ENCODE peak calls at places on chromosomes 6 and 20, in five cellular contexts. P is foreskin fibroblast, O is upper lobe of left lung, C is fibroblast of lung, H is right lobe of liver. U is an unnamed sample.

GRCh38 chr6:21538186-21538798 is 55.3 kb upstream of the SOX4 start:
- DNase-seq in P (peak), O (no peak), C (peak), H (no peak), U (no peak)

GRCh38 chr20:46688151-46689081 is 828 bp downstream of the TP53RK start:
- DNase-seq in P (no peak), O (peak), C (peak), H (no peak), U (no peak)

GRCh38 chr6:125747589-125748533 is 1.6 kb upstream of the HEY2 start:
- DNase-seq in P (no peak), O (peak), C (no peak), H (peak), U (no peak)

GRCh38 chr6:12939314-12939713 is 222.7 kb downstream of the PHACTR1 start:
- DNase-seq in P (no peak), O (no peak), C (no peak), H (no peak), U (no peak)

GRCh38 chr6:143333749-143334520 is 116.6 kb downstream of the ADAT2 start:
- DNase-seq in P (no peak), O (no peak), C (no peak), H (no peak), U (no peak)

GRCh38 chr6:169906004-169906740 is 154.8 kb downstream of the ERMARD start:
- DNase-seq in P (no peak), O (no peak), C (no peak), H (no peak), U (no peak)

GRCh38 chr6:26104457-26105108 is 17.4 kb downstream of the HFE start:
- DNase-seq in P (no peak), O (no peak), C (no peak), H (peak), U (no peak)

GRCh38 chr6:162722633-162723032 is 4.9 kb downstream of the PRKN start:
- DNase-seq in P (no peak), O (no peak), C (no peak), H (no peak), U (no peak)

GRCh38 chr6:142911395-142911794 is 33.6 kb downstream of the HIVEP2 start:
- DNase-seq in P (no peak), O (no peak), C (no peak), H (no peak), U (no peak)

GRCh38 chr20:20606046-20606445 is 106.4 kb downstream of the RALGAPA2 start:
- DNase-seq in P (no peak), O (no peak), C (no peak), H (no peak), U (no peak)

GRCh38 chr6:121222656-121223055 is 111.6 kb downstream of the TBC1D32 start:
- DNase-seq in P (peak), O (no peak), C (peak), H (no peak), U (peak)

GRCh38 chr6:70299456-70299855 is 3.4 kb downstream of the COL9A1 start:
- DNase-seq in P (no peak), O (no peak), C (peak), H (no peak), U (no peak)

GRCh38 chr6:52183131-52183530 is 3.0 kb upstream of the IL17A start:
- DNase-seq in P (no peak), O (no peak), C (no peak), H (no peak), U (no peak)

GRCh38 chr20:13839421-13840092 is 54.7 kb downstream of the NDUFAF5 start:
- DNase-seq in P (peak), O (no peak), C (peak), H (no peak), U (peak)

GRCh38 chr20:37401282-37401929 is 55.5 kb downstream of the SRC start:
- DNase-seq in P (no peak), O (no peak), C (no peak), H (no peak), U (no peak)

GRCh38 chr6:157954150-157955117 is 27.2 kb upstream of the SYNJ2 start:
- DNase-seq in P (no peak), O (no peak), C (peak), H (peak), U (no peak)

DNA sequence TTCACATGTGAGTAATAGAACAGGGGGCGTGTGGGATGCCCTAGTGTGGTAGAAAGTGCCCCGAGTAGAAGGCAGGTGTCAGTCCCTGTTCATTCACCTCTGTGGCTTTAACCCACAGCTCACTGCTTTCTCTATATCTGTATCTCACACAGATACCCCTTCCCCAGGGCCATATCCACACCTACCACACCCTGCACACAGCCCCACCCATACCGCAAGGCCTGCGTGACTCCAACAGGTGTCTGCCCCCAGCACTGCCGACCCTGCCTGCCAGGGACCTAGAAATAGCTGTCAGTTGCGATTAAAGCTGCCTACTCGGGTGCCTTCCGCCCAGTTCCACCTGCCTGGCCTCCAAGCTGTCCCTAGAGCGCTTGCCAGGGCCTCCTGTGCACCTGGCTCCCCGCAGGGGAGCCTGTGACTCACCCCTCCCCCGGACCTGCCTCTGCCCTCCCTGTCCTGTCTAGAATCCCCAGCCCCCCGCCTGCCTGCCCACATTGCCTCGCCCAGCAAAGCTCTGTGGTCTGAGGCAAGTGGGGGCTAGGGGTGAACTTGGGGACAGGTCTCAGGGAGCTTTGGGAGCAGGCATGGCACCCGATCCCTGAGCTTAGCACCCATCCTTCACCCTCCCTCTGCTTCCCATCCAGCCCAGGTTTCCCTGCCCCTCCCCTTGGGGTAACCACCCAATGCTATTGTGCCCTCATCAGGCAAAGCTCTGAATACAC is 38.3 kb upstream of the ID1 start:
- DNase-seq in P (no peak), O (no peak), C (no peak), H (no peak), U (no peak)
- TF ChIP-seq CTCF in P (no peak), O (no peak), C (no peak), H (no peak), U (no peak)

GRCh38 chr20:63172726-63173125 is 43.2 kb downstream of the YTHDF1 start:
- DNase-seq in P (no peak), O (no peak), C (no peak), H (no peak), U (no peak)
- TF ChIP-seq CTCF in P (peak), O (no peak), C (no peak), H (no peak), U (no peak)

GRCh38 chr6:136774228-136775041 is 17.8 kb downstream of the MAP3K5 start:
- DNase-seq in P (peak), O (no peak), C (peak), H (peak), U (no peak)
- TF ChIP-seq CTCF in P (no peak), O (no peak), C (no peak), H (no peak), U (no peak)

GRCh38 chr20:45308078-45308778 is at the start of gene MATN4:
- DNase-seq in P (no peak), O (peak), C (no peak), H (peak), U (no peak)

GRCh38 chr20:45307076-45307645 is 521 bp downstream of the RBPJL start:
- DNase-seq in P (no peak), O (no peak), C (no peak), H (no peak), U (no peak)

GRCh38 chr20:45304464-45304999 is 2.1 kb upstream of the RBPJL start:
- DNase-seq in P (no peak), O (no peak), C (no peak), H (no peak), U (no peak)

GRCh38 chr20:45305262-45305661 is 1.4 kb upstream of the RBPJL start:
- DNase-seq in P (no peak), O (no peak), C (no peak), H (no peak), U (no peak)

DNA sequence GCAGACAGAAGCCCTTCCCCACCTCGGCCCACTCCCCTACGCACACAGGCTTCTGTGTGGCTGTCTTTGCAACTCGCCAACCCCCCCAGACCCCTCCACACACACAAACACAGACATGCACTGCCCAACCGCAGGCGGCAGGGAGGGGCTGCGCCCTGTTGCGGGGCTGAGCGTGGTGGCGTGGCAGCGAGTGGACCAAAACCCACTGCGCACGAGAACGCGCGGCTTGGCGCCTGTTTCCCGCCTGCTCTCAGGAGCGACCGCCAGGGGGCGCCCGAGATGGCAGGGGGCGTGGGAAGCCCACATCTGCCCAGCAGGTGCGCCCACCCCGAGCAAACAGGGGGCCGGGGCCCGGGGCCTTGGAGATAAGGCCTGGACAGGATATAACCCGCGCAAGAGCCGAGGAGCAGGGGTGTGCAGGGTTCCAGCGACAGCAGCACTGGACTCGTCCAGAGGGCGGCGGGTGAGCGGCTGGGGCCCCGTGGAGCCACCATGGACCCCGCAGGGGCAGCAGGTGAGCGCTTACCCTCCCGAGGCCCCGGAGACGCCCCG is at the start of gene RBPJL:
- DNase-seq in P (no peak), O (no peak), C (no peak), H (no peak), U (no peak)
- TF ChIP-seq CTCF in P (peak), O (peak), C (peak), H (peak), U (peak)

U was measured in AG04449.